ENCODE peak calls at places on chromosomes 5 and 9, in six cellular contexts. Y is IMR-90; M is H54; S is GM23248; P is stimulated activated CD8-positive, alpha-beta memory T cell treated with anti-CD3 and anti-CD28 coated beads, Interleukin-2, amount 100 ng/mL, for 1 hour; G is NCI-H1092. N is an unnamed sample.

GRCh38 chr9:105330755-105331154 is 86.3 kb downstream of the SLC44A1 start:
- DNase-seq in G (no peak), S (no peak), M (no peak), P (no peak), Y (peak), N (no peak)

GRCh38 chr5:173441053-173441628 is 112.9 kb upstream of the STC2 start:
- DNase-seq in Y (peak), S (peak), G (no peak), M (no peak), P (no peak), N (no peak)

GRCh38 chr9:89878687-89879086 is 273.9 kb downstream of the GADD45G start:
- DNase-seq in P (no peak), S (no peak), G (peak), M (no peak), Y (no peak), N (peak)

GRCh38 chr9:136839229-136840139 is 2.8 kb upstream of the AJM1 start:
- DNase-seq in M (no peak), S (no peak), P (no peak), Y (no peak), G (no peak), N (no peak)

GRCh38 chr5:131966551-131966950 is 21.1 kb upstream of the MEIKIN start:
- DNase-seq in M (no peak), S (no peak), Y (no peak), G (no peak), P (no peak), N (no peak)

GRCh38 chr5:80399553-80400239 is 8.2 kb upstream of the ZFYVE16 start:
- DNase-seq in S (peak), G (no peak), Y (peak), P (no peak), M (no peak), N (no peak)

GRCh38 chr9:91639054-91639453 is 215.4 kb upstream of the NFIL3 start:
- DNase-seq in G (no peak), S (no peak), M (no peak), P (no peak), Y (no peak), N (no peak)

GRCh38 chr5:171483453-171484177 is 64.2 kb downstream of the FGF18 start:
- DNase-seq in Y (peak), G (no peak), P (no peak), S (peak), M (no peak), N (no peak)

GRCh38 chr5:40551706-40552557 is 127.8 kb upstream of the PTGER4 start:
- DNase-seq in G (no peak), Y (peak), S (peak), M (peak), P (no peak), N (no peak)

GRCh38 chr5:93579561-93580386 is 1.2 kb downstream of the NR2F1-AS1 start:
- DNase-seq in G (no peak), P (no peak), M (no peak), Y (peak), S (peak), N (no peak)

GRCh38 chr5:64347308-64347707 is 158.5 kb upstream of the RGS7BP start:
- DNase-seq in S (no peak), Y (no peak), G (no peak), P (no peak), M (no peak), N (no peak)